ENCODE peak calls at places on chromosomes 6 and 20, in eight cellular contexts. H, Y, J, I, Q, V, L and P are unnamed samples.

GRCh38 chr20:50136822-50137599 is 16.5 kb downstream of the PEDS1 start:
- DNase-seq in H (no peak), Y (no peak), J (no peak), I (no peak), Q (no peak), V (peak), L (no peak), P (no peak)

GRCh38 chr6:137430954-137431353 is 63.2 kb downstream of the OLIG3 start:
- DNase-seq in H (no peak), Y (no peak), J (no peak), I (no peak), Q (no peak), V (no peak), L (no peak), P (no peak)

GRCh38 chr6:348860-349396 is 42.6 kb upstream of the IRF4 start:
- DNase-seq in H (no peak), Y (peak), J (no peak), I (no peak), Q (no peak), V (no peak), L (no peak), P (no peak)

GRCh38 chr6:111011360-111012142 is 29.7 kb downstream of the RPF2 start:
- DNase-seq in H (peak), Y (no peak), J (no peak), I (no peak), Q (peak), V (peak), L (peak), P (peak)

GRCh38 chr6:45949256-45949655 is 66.4 kb downstream of the CLIC5 start:
- DNase-seq in H (no peak), Y (no peak), J (no peak), I (no peak), Q (no peak), V (no peak), L (no peak), P (no peak)

GRCh38 chr20:57061058-57061900 is 205.2 kb downstream of the BMP7 start:
- DNase-seq in H (peak), Y (no peak), J (peak), I (peak), Q (peak), V (peak), L (no peak), P (no peak)

GRCh38 chr20:14696937-14697336 is 359.5 kb upstream of the FLRT3 start:
- DNase-seq in H (no peak), Y (no peak), J (no peak), I (no peak), Q (no peak), V (no peak), L (no peak), P (no peak)

GRCh38 chr6:167154291-167154690 is 3.5 kb downstream of the GPR31 start:
- DNase-seq in H (no peak), Y (no peak), J (no peak), I (no peak), Q (no peak), V (no peak), L (no peak), P (no peak)

GRCh38 chr20:48467622-48468021 is 360.2 kb downstream of the PREX1 start:
- DNase-seq in H (peak), Y (no peak), J (no peak), I (no peak), Q (no peak), V (no peak), L (no peak), P (no peak)

GRCh38 chr20:19661717-19662637 is 96.1 kb upstream of the RIN2 start:
- DNase-seq in H (peak), Y (peak), J (peak), I (peak), Q (peak), V (peak), L (peak), P (peak)

GRCh38 chr6:30530013-30530412 is 26.3 kb downstream of the GNL1 start:
- DNase-seq in H (no peak), Y (no peak), J (no peak), I (no peak), Q (no peak), V (no peak), L (no peak), P (no peak)

GRCh38 chr20:6525447-6526303 is 241.8 kb upstream of the BMP2 start:
- DNase-seq in H (peak), Y (no peak), J (no peak), I (no peak), Q (no peak), V (no peak), L (no peak), P (no peak)

GRCh38 chr20:25723975-25724374 is 27.3 kb upstream of the ZNF337 start:
- DNase-seq in H (no peak), Y (no peak), J (no peak), I (no peak), Q (no peak), V (no peak), L (no peak), P (no peak)